ENCODE peak calls at places on chromosomes 3 and 15, in five cellular contexts. V, F, A, L and J are unnamed samples.

GRCh38 chr15:89492111-89492641 is 4.2 kb downstream of the RHCG start:
- DNase-seq in L (no peak), A (no peak), V (no peak), F (peak), J (no peak)

GRCh38 chr15:70475439-70475781 is 287.9 kb downstream of the UACA start:
- DNase-seq in V (no peak), L (no peak), F (no peak), A (no peak), J (no peak)

GRCh38 chr3:31732548-31732947 is 199.8 kb downstream of the STT3B start:
- DNase-seq in A (no peak), L (no peak), F (no peak), V (no peak), J (no peak)

GRCh38 chr15:63256433-63256884 is 20.9 kb upstream of the APH1B start:
- DNase-seq in V (peak), A (peak), L (no peak), F (no peak), J (peak)

GRCh38 chr3:32401541-32402052 is 9.9 kb downstream of the CMTM7 start:
- DNase-seq in L (peak), F (peak), A (peak), V (peak), J (peak)

GRCh38 chr3:178382388-178383061 is 153.7 kb upstream of the KCNMB2 start:
- DNase-seq in L (no peak), F (no peak), A (peak), V (peak), J (peak)

GRCh38 chr15:68354923-68355322 is 77.0 kb downstream of the ITGA11 start:
- DNase-seq in V (peak), A (peak), L (no peak), F (no peak), J (peak)

GRCh38 chr15:74182131-74182530 is 8.6 kb downstream of the ISLR start:
- DNase-seq in A (no peak), L (no peak), V (no peak), F (peak), J (no peak)

GRCh38 chr3:174023445-174023844 is 625.9 kb downstream of the NLGN1 start:
- DNase-seq in V (no peak), A (no peak), L (no peak), F (peak), J (peak)

GRCh38 chr3:17585561-17586325 is 156.7 kb downstream of the TBC1D5 start:
- DNase-seq in V (no peak), L (no peak), A (no peak), F (no peak), J (no peak)

GRCh38 chr3:20930034-20930433 is 744.0 kb upstream of the SGO1 start:
- DNase-seq in F (no peak), V (peak), L (no peak), A (no peak), J (no peak)

GRCh38 chr3:144552642-144553041 is 581.0 kb downstream of the DIPK2A start:
- DNase-seq in F (no peak), V (no peak), L (no peak), A (no peak), J (no peak)

GRCh38 chr3:52193059-52193458 is 4.9 kb upstream of the ALAS1 start:
- DNase-seq in F (no peak), L (no peak), A (peak), V (no peak), J (no peak)

GRCh38 chr3:126033051-126033745 is 50.7 kb downstream of the SLC41A3 start:
- DNase-seq in A (no peak), L (no peak), V (no peak), F (no peak), J (no peak)

GRCh38 chr15:87669846-87670245 is 586.7 kb downstream of the NTRK3 start:
- DNase-seq in F (no peak), L (no peak), V (no peak), A (no peak), J (no peak)

GRCh38 chr15:50124557-50125080 is 5.6 kb upstream of the ATP8B4 start:
- DNase-seq in V (no peak), L (no peak), F (no peak), A (no peak), J (no peak)

GRCh38 chr15:43441316-43441715 is 51.6 kb downstream of the TP53BP1 start:
- DNase-seq in A (peak), L (no peak), V (no peak), F (no peak), J (peak)

GRCh38 chr3:98770261-98771039 is 7.3 kb downstream of the ST3GAL6 start:
- DNase-seq in L (no peak), V (no peak), F (no peak), A (no peak), J (no peak)

GRCh38 chr3:36447063-36447462 is 66.8 kb downstream of the STAC start:
- DNase-seq in A (no peak), V (no peak), F (no peak), L (no peak), J (no peak)

GRCh38 chr3:71514621-71515020 is 68.9 kb downstream of the FOXP1 start:
- DNase-seq in V (peak), F (no peak), A (no peak), L (no peak), J (peak)

GRCh38 chr3:123006587-123006986 is 21.0 kb downstream of the SEMA5B start:
- DNase-seq in V (no peak), F (no peak), L (no peak), A (no peak), J (no peak)

GRCh38 chr15:34336333-34336732 is 1.2 kb downstream of the SLC12A6 start:
- DNase-seq in L (no peak), V (no peak), A (no peak), F (no peak), J (no peak)

GRCh38 chr3:8623741-8624140 is 20.9 kb downstream of the SSUH2 start:
- DNase-seq in A (no peak), L (no peak), F (no peak), V (no peak), J (no peak)

GRCh38 chr3:118593277-118593670 is 441.4 kb downstream of the IGSF11 start:
- DNase-seq in L (no peak), V (no peak), F (no peak), A (no peak), J (no peak)

GRCh38 chr3:11010406-11011165 is 18.0 kb downstream of the SLC6A1 start:
- DNase-seq in V (no peak), A (no peak), F (no peak), L (no peak), J (no peak)

GRCh38 chr3:152309535-152310317 is 41.0 kb downstream of the MBNL1 start:
- DNase-seq in V (peak), L (no peak), A (peak), F (no peak), J (peak)